ENCODE peak calls at places on chromosomes 11 and 22, in six cellular contexts. Y is prostate gland, K is body of pancreas, U is GM12891, Z is Peyer's patch, Q is suprapubic skin. L is an unnamed sample.

GRCh38 chr11:121418625-121419114 is 33.4 kb upstream of the SORL1 start:
- DNase-seq in K (no peak), Y (no peak), Z (no peak), Q (no peak), U (no peak), L (no peak)

GRCh38 chr11:134271978-134272377 is 4.2 kb upstream of the GLB1L3 start:
- DNase-seq in Z (no peak), Q (no peak), U (no peak), K (no peak), Y (no peak), L (no peak)

GRCh38 chr22:45101828-45102227 is 61.9 kb upstream of the NUP50 start:
- DNase-seq in Z (no peak), Y (peak; percentile 59), U (no peak), Q (no peak), K (no peak), L (peak; percentile 46)

GRCh38 chr11:133243832-133244231 is 288.5 kb downstream of the OPCML start:
- DNase-seq in Q (no peak), K (no peak), U (no peak), Y (no peak), Z (no peak), L (no peak)

GRCh38 chr22:39559456-39560105 is 11.0 kb upstream of the CACNA1I start:
- DNase-seq in Q (no peak), Y (no peak), K (no peak), Z (no peak), U (no peak), L (peak; percentile 36)

GRCh38 chr11:66336234-66337102 is at the start of gene RIN1:
- DNase-seq in Z (peak; percentile 73), Y (no peak), Q (no peak), K (peak; percentile 57), U (peak; percentile 90), L (peak; percentile 45)

GRCh38 chr11:27904358-27905055 is 203.4 kb downstream of the KIF18A start:
- DNase-seq in Y (no peak), Q (no peak), U (no peak), Z (no peak), K (no peak), L (no peak)

GRCh38 chr11:63920870-63921417 is 4.0 kb upstream of the RCOR2 start:
- DNase-seq in Q (no peak), Y (no peak), K (no peak), Z (no peak), U (no peak), L (peak; percentile 53)

GRCh38 chr22:38218661-38219331 is 17.0 kb downstream of the MAFF start:
- DNase-seq in Y (peak; percentile 82), K (peak; percentile 81), U (no peak), Q (no peak), Z (peak; percentile 83), L (no peak)

GRCh38 chr11:45885921-45886721 is 670 bp downstream of the MAPK8IP1 start:
- DNase-seq in K (no peak), U (no peak), Y (no peak), Q (no peak), Z (no peak), L (no peak)

GRCh38 chr22:18001040-18001893 is 23.1 kb downstream of the MICAL3 start:
- DNase-seq in K (peak; percentile 91), Q (peak; percentile 91), Z (peak; percentile 94), Y (peak; percentile 85), U (peak; percentile 83), L (peak; percentile 97)

GRCh38 chr11:126189109-126189929 is 22.1 kb downstream of the RPUSD4 start:
- DNase-seq in Q (no peak), K (no peak), Y (no peak), Z (no peak), U (peak; percentile 66), L (no peak)
- TF ChIP-seq POLR2A in Q (no peak), K (no peak), Y (no peak), Z (no peak), U (no peak), L (no peak)

GRCh38 chr22:50027639-50028537 is 15.3 kb upstream of the IL17REL start:
- DNase-seq in K (no peak), Z (peak; percentile 43), Y (no peak), Q (peak; percentile 79), U (no peak), L (no peak)

GRCh38 chr22:50032941-50033601 is 20.5 kb upstream of the IL17REL start:
- DNase-seq in K (no peak), Z (peak; percentile 39), U (no peak), Y (no peak), Q (peak; percentile 74), L (no peak)

GRCh38 chr22:50032109-50032871 is 19.7 kb upstream of the IL17REL start:
- DNase-seq in Z (no peak), Q (peak; percentile 74), K (no peak), U (no peak), Y (no peak), L (no peak)

GRCh38 chr22:50031189-50032091 is 18.9 kb upstream of the IL17REL start:
- DNase-seq in Z (no peak), Y (no peak), U (no peak), K (no peak), Q (peak; percentile 76), L (no peak)

GRCh38 chr22:50030315-50031188 is 18.0 kb upstream of the IL17REL start:
- DNase-seq in Z (peak; percentile 84), Q (no peak), K (peak; percentile 82), Y (peak; percentile 79), U (peak; percentile 98), L (peak; percentile 77)
- TF ChIP-seq POLR2A in Z (no peak), Q (no peak), K (no peak), Y (no peak), U (no peak), L (no peak)

DNA sequence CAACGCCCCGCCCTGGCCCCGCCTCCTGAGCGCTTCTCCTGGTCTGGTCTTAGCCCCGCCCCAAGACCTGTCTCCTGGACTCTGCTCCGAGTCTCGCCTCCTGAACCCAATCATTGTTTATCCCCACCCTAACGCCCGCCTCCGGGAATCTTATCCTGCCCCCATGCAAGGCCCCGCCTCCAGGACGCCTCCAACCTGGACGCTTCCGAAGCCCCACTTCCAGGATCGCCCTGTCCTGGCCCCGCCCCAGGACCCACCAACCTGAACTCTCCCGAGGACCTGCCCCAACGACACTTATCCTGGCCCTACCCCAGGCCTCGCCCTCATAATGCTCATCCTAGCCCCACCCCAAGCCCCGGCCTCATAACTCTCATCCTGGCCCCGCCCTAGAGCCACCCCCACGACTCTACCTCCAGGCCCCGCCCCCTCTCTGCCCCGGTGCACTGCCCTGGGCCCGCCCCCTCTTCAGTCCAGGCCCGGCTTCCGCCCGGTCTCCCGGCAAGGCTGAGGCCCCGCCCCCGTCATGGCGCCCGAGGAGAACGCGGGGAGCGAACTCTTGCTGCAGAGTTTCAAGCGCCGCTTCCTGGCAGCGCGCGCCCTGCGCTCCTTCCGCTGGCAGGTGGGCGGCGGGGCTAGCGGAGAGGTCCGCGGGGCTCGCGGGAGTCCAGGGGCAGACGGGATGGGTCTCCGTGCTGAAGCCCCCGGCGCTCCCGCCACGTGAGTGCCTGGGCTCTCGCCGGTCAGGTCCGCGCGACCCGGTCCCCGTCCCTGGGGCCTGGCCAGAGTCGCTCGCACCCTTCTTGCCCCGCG is 45.8 kb upstream of the DEFB108B start:
- DNase-seq in K (peak; percentile 100), Y (peak; percentile 100), Q (peak; percentile 100), U (peak; percentile 75), Z (peak; percentile 100), L (peak; percentile 98)
- TF ChIP-seq POLR2A in K (no peak), Y (no peak), Q (no peak), U (no peak), Z (peak; percentile 40), L (no peak)

GRCh38 chr11:123182101-123182500 is 12.9 kb downstream of the CLMP start:
- DNase-seq in Y (no peak), Q (no peak), K (no peak), U (no peak), Z (no peak), L (no peak)
- TF ChIP-seq POLR2A in Y (no peak), Q (no peak), K (no peak), U (no peak), Z (no peak), L (no peak)

GRCh38 chr22:23523746-23524145 is 56.3 kb downstream of the IGLL1 start:
- DNase-seq in Z (no peak), K (no peak), Y (no peak), U (no peak), Q (no peak), L (no peak)

GRCh38 chr22:23522642-23523251 is 57.3 kb downstream of the IGLL1 start:
- DNase-seq in Q (no peak), K (no peak), Y (no peak), Z (peak; percentile 53), U (no peak), L (no peak)

GRCh38 chr22:23520875-23521441 is 59.1 kb downstream of the IGLL1 start:
- DNase-seq in K (peak; percentile 19), Y (no peak), Z (peak; percentile 64), Q (no peak), U (no peak), L (no peak)

GRCh38 chr22:23519442-23520177 is 60.5 kb downstream of the IGLL1 start:
- DNase-seq in K (no peak), Y (no peak), U (no peak), Z (peak; percentile 45), Q (no peak), L (no peak)

GRCh38 chr22:23521442-23522113 is 58.5 kb downstream of the IGLL1 start:
- DNase-seq in U (peak; percentile 95), K (peak; percentile 94), Q (peak; percentile 91), Z (peak; percentile 92), Y (peak; percentile 94), L (peak; percentile 63)
- TF ChIP-seq POLR2A in U (no peak), K (peak; percentile 61), Q (no peak), Z (no peak), Y (peak; percentile 43), L (peak; percentile 25)

L was measured in erythroblast.